ENCODE peak calls at places on chromosomes 7 and 10, in five cellular contexts. One of them, this sample, is unnamed.

GRCh38 chr10:123517376-123517775 is 148.8 kb upstream of the GPR26 start:
- DNase-seq in mammary epithelial cell: no peak
- DNase-seq in RCC 7860: no peak
- DNase-seq in PC-3: no peak
- DNase-seq in activated CD4-positive, CD25-positive, alpha-beta regulatory T cell: no peak
- DNase-seq in this sample: no peak

GRCh38 chr7:124752310-124752709 is 13.3 kb downstream of the GPR37 start:
- DNase-seq in RCC 7860: no peak
- DNase-seq in activated CD4-positive, CD25-positive, alpha-beta regulatory T cell: no peak
- DNase-seq in mammary epithelial cell: no peak
- DNase-seq in PC-3: no peak
- DNase-seq in this sample: no peak

GRCh38 chr7:125773113-125773800 is 843.6 kb upstream of the POT1 start:
- DNase-seq in activated CD4-positive, CD25-positive, alpha-beta regulatory T cell: no peak
- DNase-seq in RCC 7860: no peak
- DNase-seq in mammary epithelial cell: no peak
- DNase-seq in PC-3: no peak
- DNase-seq in this sample: no peak

GRCh38 chr10:100993986-100994708 is 5.5 kb upstream of the LZTS2 start:
- DNase-seq in RCC 7860: no peak
- DNase-seq in activated CD4-positive, CD25-positive, alpha-beta regulatory T cell: no peak
- DNase-seq in mammary epithelial cell: no peak
- DNase-seq in PC-3: peak
- DNase-seq in this sample: no peak

GRCh38 chr10:26336979-26337378 is 101.2 kb upstream of the APBB1IP start:
- DNase-seq in PC-3: no peak
- DNase-seq in activated CD4-positive, CD25-positive, alpha-beta regulatory T cell: no peak
- DNase-seq in RCC 7860: no peak
- DNase-seq in mammary epithelial cell: no peak
- DNase-seq in this sample: no peak

GRCh38 chr10:11017575-11018425 is at the start of gene CELF2:
- DNase-seq in activated CD4-positive, CD25-positive, alpha-beta regulatory T cell: no peak
- DNase-seq in mammary epithelial cell: no peak
- DNase-seq in RCC 7860: no peak
- DNase-seq in PC-3: no peak
- DNase-seq in this sample: peak

GRCh38 chr7:55081854-55082603 is 63.2 kb downstream of the EGFR start:
- DNase-seq in mammary epithelial cell: no peak
- DNase-seq in activated CD4-positive, CD25-positive, alpha-beta regulatory T cell: no peak
- DNase-seq in RCC 7860: no peak
- DNase-seq in PC-3: no peak
- DNase-seq in this sample: no peak

GRCh38 chr7:44065431-44066110 is at the start of gene PGAM2:
- DNase-seq in activated CD4-positive, CD25-positive, alpha-beta regulatory T cell: no peak
- DNase-seq in RCC 7860: no peak
- DNase-seq in PC-3: no peak
- DNase-seq in mammary epithelial cell: no peak
- DNase-seq in this sample: no peak

GRCh38 chr7:44073664-44074348 is 8.4 kb upstream of the PGAM2 start:
- DNase-seq in PC-3: peak
- DNase-seq in RCC 7860: no peak
- DNase-seq in mammary epithelial cell: peak
- DNase-seq in activated CD4-positive, CD25-positive, alpha-beta regulatory T cell: no peak
- DNase-seq in this sample: no peak

GRCh38 chr10:69425513-69426298 is 9.0 kb upstream of the TACR2 start:
- DNase-seq in mammary epithelial cell: peak
- DNase-seq in PC-3: peak
- DNase-seq in RCC 7860: no peak
- DNase-seq in activated CD4-positive, CD25-positive, alpha-beta regulatory T cell: no peak
- DNase-seq in this sample: no peak

GRCh38 chr10:30505543-30506298 is 71.7 kb downstream of the MAP3K8 start:
- DNase-seq in PC-3: no peak
- DNase-seq in mammary epithelial cell: no peak
- DNase-seq in activated CD4-positive, CD25-positive, alpha-beta regulatory T cell: no peak
- DNase-seq in RCC 7860: no peak
- DNase-seq in this sample: no peak

GRCh38 chr10:51377932-51378206 is 303.6 kb downstream of the PRKG1 start:
- DNase-seq in PC-3: peak
- DNase-seq in RCC 7860: no peak
- DNase-seq in mammary epithelial cell: no peak
- DNase-seq in activated CD4-positive, CD25-positive, alpha-beta regulatory T cell: no peak
- DNase-seq in this sample: no peak

GRCh38 chr7:220151-220841 is 27.9 kb downstream of the FAM20C start:
- DNase-seq in PC-3: no peak
- DNase-seq in activated CD4-positive, CD25-positive, alpha-beta regulatory T cell: no peak
- DNase-seq in RCC 7860: no peak
- DNase-seq in mammary epithelial cell: no peak
- DNase-seq in this sample: no peak

GRCh38 chr10:69685426-69685801 is 55.4 kb downstream of the FAM241B start:
- DNase-seq in activated CD4-positive, CD25-positive, alpha-beta regulatory T cell: no peak
- DNase-seq in mammary epithelial cell: peak
- DNase-seq in RCC 7860: no peak
- DNase-seq in PC-3: peak
- DNase-seq in this sample: no peak

GRCh38 chr10:72615985-72616384 is 9.9 kb downstream of the MICU1 start:
- DNase-seq in mammary epithelial cell: no peak
- DNase-seq in RCC 7860: no peak
- DNase-seq in activated CD4-positive, CD25-positive, alpha-beta regulatory T cell: no peak
- DNase-seq in PC-3: no peak
- DNase-seq in this sample: no peak

GRCh38 chr7:55066479-55066878 is 47.7 kb downstream of the EGFR start:
- DNase-seq in PC-3: no peak
- DNase-seq in activated CD4-positive, CD25-positive, alpha-beta regulatory T cell: no peak
- DNase-seq in mammary epithelial cell: no peak
- DNase-seq in RCC 7860: peak
- DNase-seq in this sample: no peak

GRCh38 chr7:110835209-110835608 is 255.7 kb upstream of the LRRN3 start:
- DNase-seq in RCC 7860: no peak
- DNase-seq in activated CD4-positive, CD25-positive, alpha-beta regulatory T cell: no peak
- DNase-seq in mammary epithelial cell: peak
- DNase-seq in PC-3: peak
- DNase-seq in this sample: no peak

GRCh38 chr10:118277871-118278270 is 64.3 kb downstream of the FAM204A start:
- DNase-seq in activated CD4-positive, CD25-positive, alpha-beta regulatory T cell: no peak
- DNase-seq in RCC 7860: no peak
- DNase-seq in mammary epithelial cell: no peak
- DNase-seq in PC-3: no peak
- DNase-seq in this sample: no peak